ENCODE peak calls at places on chromosomes 3 and 15, in four cellular contexts. Y is cardiac muscle cell; A is CD8-positive, alpha-beta T cell; C is stomach. J is an unnamed sample. For H3K4me1, the result is how much of the 10 kb centered on the place peaks cover.

GRCh38 chr15:67025719-67026118 is 39.7 kb upstream of the SMAD3 start:
- DNase-seq in C (no peak), Y (peak), A (no peak), J (no peak)

GRCh38 chr3:159824341-159824740 is 164.3 kb upstream of the IL12A start:
- DNase-seq in Y (peak), C (no peak), A (no peak), J (peak)

GRCh38 chr3:58244186-58244585 is 6.6 kb downstream of the ABHD6 start:
- DNase-seq in A (no peak), C (no peak), Y (no peak), J (no peak)

GRCh38 chr3:126166009-126166408 is 14.4 kb downstream of the ALDH1L1 start:
- DNase-seq in A (no peak), C (no peak), Y (no peak), J (no peak)

GRCh38 chr3:132029182-132029902 is 5.5 kb downstream of the CPNE4 start:
- DNase-seq in A (peak), Y (peak), C (peak), J (peak)

GRCh38 chr3:48433472-48434118 is 3.7 kb upstream of the PLXNB1 start:
- DNase-seq in Y (peak), C (peak), A (no peak), J (peak)

GRCh38 chr3:100893590-100893989 is 99.6 kb downstream of the ABI3BP start:
- DNase-seq in Y (peak), C (no peak), A (no peak), J (no peak)

GRCh38 chr3:119825820-119826219 is 43.9 kb downstream of the NR1I2 start:
- DNase-seq in A (no peak), C (no peak), Y (no peak), J (peak)

GRCh38 chr15:81358248-81358647 is 15.8 kb downstream of the TMC3 start:
- DNase-seq in Y (no peak), A (no peak), C (no peak), J (no peak)

GRCh38 chr3:98713984-98714383 is 49.2 kb upstream of the ST3GAL6 start:
- DNase-seq in Y (no peak), C (no peak), A (no peak), J (no peak)

GRCh38 chr3:145518639-145519038 is 642.3 kb downstream of the PLOD2 start:
- DNase-seq in Y (no peak), C (no peak), A (no peak), J (no peak)

GRCh38 chr3:163890661-163891060 is 1187.6 kb downstream of the SI start:
- DNase-seq in C (no peak), Y (no peak), A (no peak), J (no peak)

GRCh38 chr3:65342084-65342683 is 654.4 kb upstream of the ADAMTS9 start:
- DNase-seq in C (peak), Y (peak), A (no peak), J (peak)

GRCh38 chr3:141653872-141654271 is 84.2 kb upstream of the RNF7 start:
- DNase-seq in A (no peak), Y (no peak), C (no peak), J (no peak)

GRCh38 chr3:38608961-38609360 is 40.5 kb downstream of the SCN5A start:
- DNase-seq in C (no peak), Y (no peak), A (no peak), J (no peak)

GRCh38 chr3:12478326-12478725 is 6.0 kb upstream of the TSEN2 start:
- DNase-seq in Y (peak), C (no peak), A (no peak), J (no peak)

GRCh38 chr3:53192608-53193007 is 31.6 kb downstream of the PRKCD start:
- DNase-seq in Y (no peak), A (no peak), C (no peak), J (no peak)

GRCh38 chr3:136070953-136071949 is 105.7 kb downstream of the PPP2R3A start:
- DNase-seq in C (no peak), Y (peak), A (no peak), J (peak)

GRCh38 chr3:62531494-62531893 is 158.1 kb upstream of the FEZF2 start:
- DNase-seq in Y (no peak), A (no peak), C (no peak), J (no peak)

GRCh38 chr3:121943434-121943833 is 49.2 kb downstream of the SLC15A2 start:
- DNase-seq in C (no peak), Y (peak), A (no peak), J (no peak)

GRCh38 chr3:163951397-163951987 is 1126.8 kb downstream of the SI start:
- DNase-seq in Y (no peak), C (no peak), A (no peak), J (no peak)

GRCh38 chr3:37249717-37250116 is 75.3 kb upstream of the LRRFIP2 start:
- DNase-seq in A (no peak), Y (no peak), C (no peak), J (no peak)

GRCh38 chr3:139937674-139938279 is 2.8 kb downstream of the CLSTN2 start:
- DNase-seq in Y (peak), A (no peak), C (peak), J (peak)

GRCh38 chr3:171441381-171441780 is 18.8 kb downstream of the TNIK start:
- DNase-seq in Y (no peak), A (no peak), C (no peak), J (no peak)

GRCh38 chr3:33385423-33385822 is 54.8 kb downstream of the UBP1 start:
- DNase-seq in A (no peak), C (no peak), Y (no peak), J (no peak)

GRCh38 chr3:115595611-115596010 is 27.7 kb upstream of the GAP43 start:
- DNase-seq in Y (peak), A (no peak), C (no peak), J (no peak)

GRCh38 chr3:98434412-98434811 is 28.6 kb upstream of the OR5K1 start:
- DNase-seq in A (no peak), Y (no peak), C (no peak), J (no peak)

GRCh38 chr3:126056123-126056522 is 27.8 kb downstream of the SLC41A3 start:
- DNase-seq in C (no peak), Y (no peak), A (no peak), J (no peak)

GRCh38 chr15:85482896-85483295 is 102.5 kb downstream of the AKAP13 start:
- DNase-seq in C (no peak), Y (peak), A (no peak), J (no peak)

GRCh38 chr15:61749169-61749568 is 311.1 kb downstream of the VPS13C start:
- DNase-seq in C (no peak), Y (no peak), A (no peak), J (no peak)

GRCh38 chr15:98881526-98882517 is 125.8 kb downstream of the PGPEP1L start:
- DNase-seq in C (no peak), Y (peak), A (no peak), J (no peak)

GRCh38 chr3:65871305-65872141 is 167.2 kb downstream of the MAGI1 start:
- DNase-seq in C (peak), A (no peak), Y (no peak), J (peak)

GRCh38 chr3:188834349-188834748 is 337.4 kb upstream of the TPRG1 start:
- DNase-seq in Y (no peak), A (no peak), C (no peak), J (no peak)

GRCh38 chr15:69862540-69862939 is 235.2 kb downstream of the TLE3 start:
- DNase-seq in C (no peak), A (no peak), Y (peak), J (no peak)

GRCh38 chr3:127674793-127675189 is 2.0 kb downstream of the ABTB1 start:
- DNase-seq in C (peak), Y (no peak), A (no peak), J (no peak)

GRCh38 chr3:71393745-71394144 is 189.8 kb downstream of the FOXP1 start:
- DNase-seq in A (no peak), C (no peak), Y (no peak), J (no peak)
- H3K4me1 ChIP-seq in A (half or more), C (under half), Y (under half), J (under half)

GRCh38 chr3:10462641-10463040 is 42.7 kb downstream of the ATP2B2 start:
- DNase-seq in Y (no peak), C (no peak), A (no peak), J (no peak)
- H3K4me1 ChIP-seq in Y (under half), C (under half), A (under half), J (under half)

GRCh38 chr3:193944161-193944884 is 191.6 kb upstream of the HES1 start:
- DNase-seq in A (no peak), C (no peak), Y (no peak), J (no peak)
- H3K4me1 ChIP-seq in A (under half), C (under half), Y (under half), J (under half)

DNA sequence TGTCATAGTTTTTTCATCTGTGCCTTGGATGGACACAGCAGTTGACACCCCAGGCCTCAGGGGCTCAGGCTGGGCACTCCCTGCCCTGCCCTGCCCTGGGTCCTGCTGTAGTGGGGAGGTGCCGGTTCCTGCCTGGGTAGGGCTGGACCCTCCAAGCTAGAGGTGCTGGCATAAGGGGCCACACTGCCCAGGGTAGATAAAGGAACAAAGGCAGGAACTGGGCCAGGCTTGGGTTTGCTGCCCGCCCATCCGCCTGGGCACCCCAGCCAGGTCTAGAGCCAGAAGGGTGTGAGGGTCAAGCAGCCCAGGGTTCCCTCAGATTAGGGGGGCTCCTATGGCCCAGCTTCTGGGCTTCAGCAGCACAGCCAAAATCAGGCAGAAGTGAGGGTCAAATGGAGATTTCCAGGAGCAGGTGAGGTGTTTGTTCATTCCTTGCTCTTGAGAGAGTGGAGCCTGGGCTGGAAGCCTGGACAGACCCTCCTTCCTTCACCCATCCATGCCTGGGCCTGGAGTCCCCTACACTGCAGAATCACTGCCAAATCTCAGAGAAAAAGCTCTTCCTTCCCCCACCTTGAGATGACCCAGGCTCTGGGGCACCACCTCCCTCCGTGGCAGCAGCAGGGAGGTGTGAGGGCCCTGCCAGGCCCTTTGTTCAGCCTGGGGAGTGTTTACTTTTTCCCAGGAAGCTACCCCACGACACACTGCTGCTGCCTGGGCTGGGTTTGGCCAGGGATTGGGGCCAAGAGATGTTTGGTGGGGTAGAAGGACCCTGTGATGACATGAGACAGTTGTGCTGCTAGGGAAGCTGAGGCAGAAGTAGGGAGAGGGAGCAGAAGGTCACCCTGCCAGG is 7.1 kb downstream of the SEMA3F start:
- DNase-seq in Y (no peak), A (no peak), C (no peak), J (no peak)
- H3K4me1 ChIP-seq in Y (under half), A (under half), C (half or more), J (under half)

DNA sequence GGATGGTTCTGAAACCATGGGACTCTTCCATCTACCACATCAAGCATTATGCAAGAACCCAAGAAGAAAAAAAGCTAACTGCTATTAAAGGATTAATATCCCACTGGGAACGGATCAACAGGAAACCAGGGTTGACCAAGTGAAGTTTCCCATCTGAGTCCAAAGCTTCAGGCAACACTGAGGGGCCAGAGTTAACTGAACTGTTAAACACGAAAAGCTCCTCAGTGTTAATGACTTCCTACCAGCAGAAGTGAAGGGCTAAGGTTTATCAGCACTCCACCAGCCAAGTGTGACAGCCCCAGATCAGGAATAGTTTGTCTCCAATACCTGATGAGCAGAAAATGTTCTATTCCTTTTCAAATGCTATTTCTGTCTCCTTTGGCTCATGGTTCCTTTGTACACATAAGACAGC is 36.7 kb downstream of the PTPN9 start:
- DNase-seq in A (no peak), C (no peak), Y (no peak), J (no peak)
- H3K4me1 ChIP-seq in A (under half), C (under half), Y (under half), J (under half)

DNA sequence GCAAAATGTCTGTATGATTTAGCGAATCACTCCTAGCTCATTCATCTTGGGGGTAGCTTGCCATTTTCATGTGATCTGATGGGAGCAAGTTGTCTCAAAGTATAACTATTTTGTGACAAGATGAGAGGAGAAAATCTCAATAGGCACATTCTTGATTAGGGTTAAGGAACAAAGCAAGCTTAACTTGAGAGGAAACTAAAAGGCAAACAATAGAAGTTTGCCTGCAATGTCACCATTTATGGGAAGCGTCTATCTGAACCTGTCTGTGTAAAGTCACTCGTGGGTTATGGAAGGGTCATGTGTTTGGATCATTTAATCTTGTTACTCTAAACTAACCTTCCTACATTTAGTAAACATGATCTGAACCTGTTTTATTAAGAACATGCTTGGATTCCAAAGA is 232.5 kb downstream of the CDIN1 start:
- DNase-seq in A (no peak), Y (no peak), C (no peak), J (no peak)
- H3K4me1 ChIP-seq in A (under half), Y (half or more), C (under half), J (under half)

GRCh38 chr15:74319138-74319460 is 48.3 kb downstream of the CYP11A1 start:
- DNase-seq in A (no peak), Y (no peak), C (no peak), J (no peak)
- H3K4me1 ChIP-seq in A (half or more), Y (under half), C (under half), J (under half)

DNA sequence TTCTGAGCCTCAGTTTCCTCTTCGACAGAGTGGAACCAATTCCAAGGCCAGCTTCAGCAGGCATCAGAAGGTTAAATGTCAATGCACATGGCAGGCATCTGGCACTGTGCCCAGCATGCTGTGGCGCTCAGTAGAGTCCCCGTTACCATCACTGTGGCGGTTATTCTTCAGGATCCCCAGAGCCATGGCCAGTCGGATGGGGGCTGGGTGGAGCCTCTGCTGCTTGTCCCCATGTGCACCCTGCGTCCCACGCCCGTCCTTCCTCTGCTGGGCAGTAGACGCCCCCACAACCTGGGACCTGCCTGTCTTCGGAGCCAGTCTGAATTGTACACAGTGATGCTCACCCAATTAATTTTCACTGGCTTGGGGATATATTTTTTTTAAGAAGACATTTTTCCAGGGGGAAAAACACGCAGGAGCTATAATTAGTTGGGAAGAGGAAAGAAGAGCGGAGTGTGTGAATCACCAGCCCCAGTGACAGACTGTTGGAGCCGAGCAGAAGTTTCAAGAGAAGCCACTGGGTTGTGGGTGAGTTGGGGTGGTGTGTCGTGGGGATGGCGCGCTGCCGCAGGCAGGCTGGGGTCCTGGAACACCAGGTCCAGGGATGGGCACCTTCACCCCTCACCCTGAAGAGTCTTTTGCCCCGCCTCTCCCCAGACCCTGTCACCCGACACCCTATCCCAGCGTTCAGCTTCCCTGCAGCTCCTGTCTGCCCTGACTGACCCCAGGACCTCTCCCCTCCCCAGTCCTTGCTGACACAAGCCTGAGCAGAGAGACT is 26.8 kb upstream of the RPL29 start:
- DNase-seq in Y (no peak), C (no peak), A (no peak), J (no peak)
- H3K4me1 ChIP-seq in Y (half or more), C (under half), A (under half), J (under half)

GRCh38 chr3:32281570-32282106 is 43.2 kb downstream of the CMTM8 start:
- DNase-seq in C (no peak), Y (no peak), A (no peak), J (no peak)

GRCh38 chr3:32276279-32276841 is 37.9 kb downstream of the CMTM8 start:
- DNase-seq in C (no peak), A (no peak), Y (peak), J (peak)

GRCh38 chr3:32282578-32282977 is 44.1 kb downstream of the CMTM8 start:
- DNase-seq in Y (no peak), A (no peak), C (no peak), J (no peak)

GRCh38 chr3:32280262-32280910 is 41.9 kb downstream of the CMTM8 start:
- DNase-seq in Y (no peak), C (no peak), A (no peak), J (no peak)

DNA sequence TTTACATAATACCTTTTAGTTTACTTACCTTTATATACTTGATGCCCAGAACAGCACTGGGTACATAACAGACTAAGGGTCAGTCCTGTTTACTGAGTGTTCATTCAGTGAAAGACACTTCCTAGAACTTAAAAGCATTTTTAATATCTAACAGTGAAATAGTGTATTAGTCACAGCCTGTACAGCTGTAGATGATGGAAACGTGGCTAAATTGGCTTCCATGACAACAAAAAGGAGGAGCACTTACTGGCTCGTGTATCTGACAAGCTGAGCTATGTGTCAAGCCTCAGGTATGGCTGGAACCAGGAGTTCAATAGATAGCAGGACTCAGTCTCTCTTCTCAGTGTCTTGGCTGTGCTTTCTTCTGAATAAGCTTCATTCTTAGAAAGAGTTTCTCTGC is 40.2 kb downstream of the CMTM8 start:
- DNase-seq in Y (peak), C (no peak), A (no peak), J (no peak)
- H3K4me1 ChIP-seq in Y (under half), C (under half), A (under half), J (under half)

GRCh38 chr3:129620828-129621605 is 14.5 kb upstream of the PLXND1 start:
- DNase-seq in A (no peak), C (no peak), Y (no peak), J (no peak)

GRCh38 chr3:129618901-129619671 is 12.6 kb upstream of the PLXND1 start:
- DNase-seq in A (no peak), C (no peak), Y (no peak), J (no peak)

GRCh38 chr3:129618186-129618820 is 11.8 kb upstream of the PLXND1 start:
- DNase-seq in Y (no peak), A (no peak), C (no peak), J (no peak)

GRCh38 chr3:129621626-129622417 is 15.3 kb upstream of the PLXND1 start:
- DNase-seq in A (no peak), Y (no peak), C (no peak), J (peak)

GRCh38 chr3:129619726-129620162 is 13.3 kb upstream of the PLXND1 start:
- DNase-seq in Y (no peak), C (no peak), A (no peak), J (peak)
- H3K4me1 ChIP-seq in Y (under half), C (half or more), A (under half), J (under half)